ENCODE peak calls at places on chromosomes 13 and 19, in eight cellular contexts. C, Q, N, G, E, K, I and V are unnamed samples.

GRCh38 chr19:6103217-6103644 is 7.1 kb downstream of the RFX2 start:
- DNase-seq in C (no peak), Q (no peak), N (no peak), G (no peak), E (no peak), K (no peak), I (peak), V (peak)

GRCh38 chr13:78102121-78102677 is 183.6 kb upstream of the EDNRB start:
- DNase-seq in C (no peak), Q (no peak), N (no peak), G (no peak), E (no peak), K (no peak), I (peak), V (peak)

GRCh38 chr13:75437582-75438318 is 44.2 kb downstream of the TBC1D4 start:
- DNase-seq in C (no peak), Q (no peak), N (peak), G (no peak), E (peak), K (no peak), I (no peak), V (no peak)

GRCh38 chr13:62278271-62278670 is 862.6 kb upstream of the PCDH20 start:
- DNase-seq in C (no peak), Q (no peak), N (no peak), G (no peak), E (peak), K (no peak), I (no peak), V (no peak)

GRCh38 chr13:40984670-40985366 is 34.3 kb downstream of the ELF1 start:
- DNase-seq in C (no peak), Q (no peak), N (no peak), G (no peak), E (no peak), K (no peak), I (no peak), V (no peak)

GRCh38 chr13:51034906-51035305 is 76.2 kb downstream of the C13orf42 start:
- DNase-seq in C (no peak), Q (no peak), N (no peak), G (no peak), E (no peak), K (no peak), I (no peak), V (no peak)

GRCh38 chr19:33376931-33377557 is 3.5 kb downstream of the CEBPG start:
- DNase-seq in C (no peak), Q (no peak), N (no peak), G (no peak), E (no peak), K (no peak), I (no peak), V (no peak)

GRCh38 chr13:100454876-100455275 is 133.7 kb downstream of the GGACT start:
- DNase-seq in C (no peak), Q (no peak), N (no peak), G (peak), E (no peak), K (no peak), I (no peak), V (no peak)

GRCh38 chr19:16467581-16467980 is 4.2 kb downstream of the EPS15L1 start:
- DNase-seq in C (no peak), Q (no peak), N (no peak), G (no peak), E (no peak), K (no peak), I (peak), V (no peak)

GRCh38 chr13:48126944-48127814 is 32.3 kb upstream of the MED4 start:
- DNase-seq in C (peak), Q (peak), N (peak), G (peak), E (peak), K (peak), I (peak), V (no peak)

GRCh38 chr19:16190736-16191135 is 5.5 kb downstream of the FAM32A start:
- DNase-seq in C (no peak), Q (no peak), N (no peak), G (no peak), E (no peak), K (no peak), I (no peak), V (no peak)

GRCh38 chr19:1269478-1270167 is 491 bp downstream of the CIRBP start:
- DNase-seq in C (peak), Q (peak), N (no peak), G (peak), E (peak), K (peak), I (peak), V (no peak)

GRCh38 chr19:40444181-40445005 is at the start of gene SERTAD3:
- DNase-seq in C (peak), Q (peak), N (peak), G (peak), E (peak), K (peak), I (peak), V (no peak)

GRCh38 chr19:45860359-45861259 is 2.3 kb downstream of the SYMPK start:
- DNase-seq in C (no peak), Q (no peak), N (no peak), G (no peak), E (no peak), K (no peak), I (no peak), V (no peak)

GRCh38 chr13:39044536-39044935 is 6.3 kb downstream of the NHLRC3 start:
- DNase-seq in C (no peak), Q (no peak), N (no peak), G (no peak), E (no peak), K (no peak), I (no peak), V (no peak)

GRCh38 chr13:112376050-112376681 is at the start of gene SPACA7:
- DNase-seq in C (no peak), Q (no peak), N (no peak), G (no peak), E (no peak), K (no peak), I (no peak), V (no peak)

GRCh38 chr19:55340144-55340783 is 588 bp downstream of the KMT5C start:
- DNase-seq in C (no peak), Q (peak), N (no peak), G (peak), E (no peak), K (no peak), I (no peak), V (no peak)

GRCh38 chr19:18257503-18258470 is 16.5 kb downstream of the IQCN start:
- DNase-seq in C (no peak), Q (no peak), N (no peak), G (no peak), E (no peak), K (no peak), I (no peak), V (no peak)

GRCh38 chr19:1651548-1652394 is 644 bp downstream of the TCF3 start:
- DNase-seq in C (no peak), Q (peak), N (no peak), G (peak), E (peak), K (peak), I (peak), V (no peak)

GRCh38 chr13:89746554-89746953 is 1600.9 kb upstream of the MIR17HG start:
- DNase-seq in C (no peak), Q (no peak), N (no peak), G (peak), E (peak), K (no peak), I (no peak), V (no peak)

GRCh38 chr19:46731007-46731501 is 14.1 kb upstream of the PRKD2 start:
- DNase-seq in C (no peak), Q (no peak), N (peak), G (peak), E (no peak), K (no peak), I (peak), V (no peak)